ENCODE peak calls at places on chromosomes 11 and 22, in six cellular contexts. B is aorta; R is effector CD4-positive, alpha-beta T cell; M is Right ventricle myocardium inferior; A is epithelial cell of prostate; I is Daoy. N is an unnamed sample.

GRCh38 chr11:45332486-45332934 is 46.4 kb upstream of the SYT13 start:
- DNase-seq in R (no peak), B (no peak), A (no peak), I (peak), M (no peak), N (no peak)

GRCh38 chr11:60985991-60986915 is 14.8 kb downstream of the CD6 start:
- DNase-seq in R (peak), A (peak), B (peak), M (no peak), I (peak), N (peak)

GRCh38 chr11:1392561-1392960 is 2.8 kb downstream of the BRSK2 start:
- DNase-seq in M (no peak), B (peak), A (no peak), R (no peak), I (no peak), N (no peak)

GRCh38 chr11:809287-810039 is at the start of gene RPLP2:
- DNase-seq in B (peak), I (peak), M (peak), R (peak), A (peak), N (peak)

GRCh38 chr11:103987631-103988594 is 48.5 kb upstream of the DDI1 start:
- DNase-seq in R (no peak), I (no peak), A (no peak), M (no peak), B (no peak), N (no peak)

GRCh38 chr22:17431179-17431578 is 61.9 kb downstream of the CECR2 start:
- DNase-seq in B (no peak), M (no peak), R (no peak), A (peak), I (no peak), N (no peak)

GRCh38 chr22:30249049-30250038 is 2.8 kb upstream of the LIF start:
- DNase-seq in I (peak), A (no peak), M (peak), R (no peak), B (peak), N (no peak)

GRCh38 chr11:8201524-8202365 is 32.9 kb upstream of the RIC3 start:
- DNase-seq in I (no peak), M (no peak), B (no peak), A (no peak), R (no peak), N (no peak)

GRCh38 chr22:46614070-46614931 is 5.9 kb upstream of the GRAMD4 start:
- DNase-seq in R (peak), A (no peak), I (no peak), M (no peak), B (no peak), N (no peak)

GRCh38 chr22:31504282-31504681 is 7.9 kb downstream of the SFI1 start:
- DNase-seq in A (no peak), B (no peak), I (no peak), M (no peak), R (no peak), N (no peak)

GRCh38 chr22:30048711-30049110 is 31.6 kb upstream of the HORMAD2 start:
- DNase-seq in M (no peak), B (no peak), R (no peak), A (no peak), I (no peak), N (no peak)

GRCh38 chr11:86774422-86774821 is 25.9 kb upstream of the PRSS23 start:
- DNase-seq in I (no peak), R (no peak), M (no peak), A (no peak), B (no peak), N (no peak)

GRCh38 chr11:92667446-92668165 is 301.8 kb upstream of the MTNR1B start:
- DNase-seq in I (no peak), A (no peak), B (no peak), R (no peak), M (no peak), N (no peak)

GRCh38 chr11:98729118-98729517 is 291.6 kb upstream of the CNTN5 start:
- DNase-seq in A (no peak), B (no peak), R (no peak), M (no peak), I (no peak), N (no peak)

GRCh38 chr11:19673924-19674390 is 38.7 kb upstream of the NAV2 start:
- DNase-seq in A (no peak), M (peak), I (peak), R (no peak), B (peak), N (no peak)

GRCh38 chr11:10002221-10002620 is 291.8 kb downstream of the SBF2 start:
- DNase-seq in A (no peak), M (no peak), I (no peak), R (no peak), B (no peak), N (no peak)

GRCh38 chr11:118111744-118112035 is 24.9 kb upstream of the SMIM35 start:
- DNase-seq in A (no peak), M (no peak), I (no peak), R (no peak), B (no peak), N (no peak)

GRCh38 chr22:42906605-42907338 is 49.7 kb upstream of the ARFGAP3 start:
- DNase-seq in B (no peak), A (no peak), I (no peak), R (no peak), M (peak), N (no peak)

GRCh38 chr22:37638351-37639069 is 959 bp upstream of the SH3BP1 start:
- DNase-seq in A (no peak), M (no peak), R (no peak), I (no peak), B (no peak), N (no peak)

GRCh38 chr11:81869337-81870065 is 864.2 kb downstream of the FAM181B start:
- DNase-seq in I (no peak), M (no peak), A (peak), B (no peak), R (peak), N (peak)

N was measured in keratinocyte.